ENCODE peak calls at places on chromosomes 1 and 21, in six cellular contexts. One of them, this sample, is unnamed.
A peak's percentile ranks its signal among the peaks of the same experiment; 100 is the strongest.

GRCh38 chr1:115159958-115160357 is 70.7 kb upstream of the TSPAN2 start:
- DNase-seq in heart right ventricle: no peak
- DNase-seq in GM13976: no peak
- DNase-seq in left ventricle myocardium inferior: no peak
- DNase-seq in neural progenitor cell: no peak
- DNase-seq in AG09319: no peak
- DNase-seq in this sample: no peak

GRCh38 chr1:237074371-237075117 is 32.6 kb downstream of the RYR2 start:
- DNase-seq in heart right ventricle: no peak
- DNase-seq in GM13976: no peak
- DNase-seq in left ventricle myocardium inferior: no peak
- DNase-seq in neural progenitor cell: no peak
- DNase-seq in AG09319: no peak
- DNase-seq in this sample: no peak

GRCh38 chr1:202018226-202018475 is 7.8 kb downstream of the ELF3 start:
- DNase-seq in heart right ventricle: no peak
- DNase-seq in GM13976: no peak
- DNase-seq in left ventricle myocardium inferior: no peak
- DNase-seq in neural progenitor cell: no peak
- DNase-seq in AG09319: no peak
- DNase-seq in this sample: no peak

GRCh38 chr1:6466023-6466422 is at the start of gene TNFRSF25:
- DNase-seq in heart right ventricle: no peak
- DNase-seq in GM13976: no peak
- DNase-seq in left ventricle myocardium inferior: no peak
- DNase-seq in neural progenitor cell: peak; percentile 45
- DNase-seq in AG09319: no peak
- DNase-seq in this sample: no peak

GRCh38 chr21:43600642-43601397 is 58.5 kb downstream of the HSF2BP start:
- DNase-seq in heart right ventricle: no peak
- DNase-seq in GM13976: no peak
- DNase-seq in left ventricle myocardium inferior: no peak
- DNase-seq in neural progenitor cell: no peak
- DNase-seq in AG09319: no peak
- DNase-seq in this sample: no peak

GRCh38 chr1:66119148-66119547 is 326.5 kb downstream of the PDE4B start:
- DNase-seq in heart right ventricle: no peak
- DNase-seq in GM13976: no peak
- DNase-seq in left ventricle myocardium inferior: no peak
- DNase-seq in neural progenitor cell: no peak
- DNase-seq in AG09319: no peak
- DNase-seq in this sample: no peak

GRCh38 chr21:27040738-27041137 is 73.8 kb upstream of the ADAMTS5 start:
- DNase-seq in heart right ventricle: no peak
- DNase-seq in GM13976: no peak
- DNase-seq in left ventricle myocardium inferior: no peak
- DNase-seq in neural progenitor cell: no peak
- DNase-seq in AG09319: no peak
- DNase-seq in this sample: no peak

GRCh38 chr1:24186993-24187790 is at the start of gene IFNLR1:
- DNase-seq in heart right ventricle: peak; percentile 47
- DNase-seq in GM13976: peak; percentile 96
- DNase-seq in left ventricle myocardium inferior: peak; percentile 50
- DNase-seq in neural progenitor cell: peak; percentile 82
- DNase-seq in AG09319: no peak
- DNase-seq in this sample: peak; percentile 63

GRCh38 chr1:228781161-228781771 is 46.0 kb downstream of the RHOU start:
- DNase-seq in heart right ventricle: no peak
- DNase-seq in GM13976: no peak
- DNase-seq in left ventricle myocardium inferior: peak; percentile 22
- DNase-seq in neural progenitor cell: peak; percentile 58
- DNase-seq in AG09319: no peak
- DNase-seq in this sample: peak; percentile 28

GRCh38 chr1:8027748-8028631 is 1.9 kb upstream of the ERRFI1 start:
- DNase-seq in heart right ventricle: no peak
- DNase-seq in GM13976: no peak
- DNase-seq in left ventricle myocardium inferior: no peak
- DNase-seq in neural progenitor cell: no peak
- DNase-seq in AG09319: peak; percentile 72
- DNase-seq in this sample: no peak

GRCh38 chr21:42233067-42233981 is 14.4 kb downstream of the ABCG1 start:
- DNase-seq in heart right ventricle: peak; percentile 76
- DNase-seq in GM13976: peak; percentile 73
- DNase-seq in left ventricle myocardium inferior: peak; percentile 84
- DNase-seq in neural progenitor cell: no peak
- DNase-seq in AG09319: no peak
- DNase-seq in this sample: no peak
- TF ChIP-seq CTCF in heart right ventricle: peak; percentile 32
- TF ChIP-seq CTCF in GM13976: peak; percentile 5
- TF ChIP-seq CTCF in left ventricle myocardium inferior: peak; percentile 53
- TF ChIP-seq CTCF in neural progenitor cell: peak; percentile 21
- TF ChIP-seq CTCF in AG09319: no peak
- TF ChIP-seq CTCF in this sample: no peak

GRCh38 chr1:160768295-160768657 is 27.7 kb upstream of the LY9 start:
- DNase-seq in heart right ventricle: peak; percentile 41
- DNase-seq in GM13976: peak; percentile 59
- DNase-seq in left ventricle myocardium inferior: peak; percentile 27
- DNase-seq in neural progenitor cell: peak; percentile 42
- DNase-seq in AG09319: no peak
- DNase-seq in this sample: no peak
- TF ChIP-seq CTCF in heart right ventricle: no peak
- TF ChIP-seq CTCF in GM13976: peak; percentile 90
- TF ChIP-seq CTCF in left ventricle myocardium inferior: peak; percentile 42
- TF ChIP-seq CTCF in neural progenitor cell: peak; percentile 60
- TF ChIP-seq CTCF in AG09319: no peak
- TF ChIP-seq CTCF in this sample: peak; percentile 22

GRCh38 chr1:107056426-107057196 is at the start of gene PRMT6:
- DNase-seq in heart right ventricle: peak; percentile 82
- DNase-seq in GM13976: peak; percentile 87
- DNase-seq in left ventricle myocardium inferior: peak; percentile 85
- DNase-seq in neural progenitor cell: peak; percentile 91
- DNase-seq in AG09319: no peak
- DNase-seq in this sample: peak; percentile 81
- TF ChIP-seq CTCF in heart right ventricle: no peak
- TF ChIP-seq CTCF in GM13976: peak; percentile 18
- TF ChIP-seq CTCF in left ventricle myocardium inferior: no peak
- TF ChIP-seq CTCF in neural progenitor cell: no peak
- TF ChIP-seq CTCF in AG09319: no peak
- TF ChIP-seq CTCF in this sample: no peak

DNA sequence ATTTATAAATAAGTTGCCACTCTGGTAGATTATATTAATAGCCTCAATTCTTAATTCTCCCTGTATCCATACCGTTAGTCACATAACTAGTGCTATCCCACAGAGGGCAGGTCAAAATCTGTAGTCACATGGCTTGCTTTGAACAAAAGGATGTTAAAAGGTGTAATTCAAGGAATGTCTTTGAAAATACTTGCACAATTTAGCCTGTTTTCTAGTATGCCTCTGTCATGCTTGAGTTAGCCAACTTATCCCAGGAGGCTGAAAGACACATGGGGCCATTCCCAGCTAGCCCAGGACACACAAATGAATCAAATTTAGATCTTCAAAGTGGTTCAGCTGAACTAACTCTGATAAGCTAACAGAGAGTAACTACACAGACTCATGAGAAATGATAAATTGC is 758.5 kb upstream of the NEGR1 start:
- DNase-seq in heart right ventricle: no peak
- DNase-seq in GM13976: no peak
- DNase-seq in left ventricle myocardium inferior: no peak
- DNase-seq in neural progenitor cell: peak; percentile 3
- DNase-seq in AG09319: no peak
- DNase-seq in this sample: no peak
- TF ChIP-seq CTCF in heart right ventricle: no peak
- TF ChIP-seq CTCF in GM13976: no peak
- TF ChIP-seq CTCF in left ventricle myocardium inferior: no peak
- TF ChIP-seq CTCF in neural progenitor cell: no peak
- TF ChIP-seq CTCF in AG09319: no peak
- TF ChIP-seq CTCF in this sample: no peak

GRCh38 chr1:76138217-76138616 is 63.7 kb downstream of the ST6GALNAC3 start:
- DNase-seq in heart right ventricle: no peak
- DNase-seq in GM13976: no peak
- DNase-seq in left ventricle myocardium inferior: no peak
- DNase-seq in neural progenitor cell: no peak
- DNase-seq in AG09319: no peak
- DNase-seq in this sample: no peak

GRCh38 chr1:76137746-76138145 is 63.2 kb downstream of the ST6GALNAC3 start:
- DNase-seq in heart right ventricle: no peak
- DNase-seq in GM13976: no peak
- DNase-seq in left ventricle myocardium inferior: no peak
- DNase-seq in neural progenitor cell: no peak
- DNase-seq in AG09319: no peak
- DNase-seq in this sample: no peak

GRCh38 chr1:76141898-76142297 is 67.4 kb downstream of the ST6GALNAC3 start:
- DNase-seq in heart right ventricle: no peak
- DNase-seq in GM13976: no peak
- DNase-seq in left ventricle myocardium inferior: no peak
- DNase-seq in neural progenitor cell: peak; percentile 55
- DNase-seq in AG09319: no peak
- DNase-seq in this sample: no peak

GRCh38 chr1:76142771-76143540 is 68.4 kb downstream of the ST6GALNAC3 start:
- DNase-seq in heart right ventricle: no peak
- DNase-seq in GM13976: no peak
- DNase-seq in left ventricle myocardium inferior: no peak
- DNase-seq in neural progenitor cell: no peak
- DNase-seq in AG09319: no peak
- DNase-seq in this sample: no peak

DNA sequence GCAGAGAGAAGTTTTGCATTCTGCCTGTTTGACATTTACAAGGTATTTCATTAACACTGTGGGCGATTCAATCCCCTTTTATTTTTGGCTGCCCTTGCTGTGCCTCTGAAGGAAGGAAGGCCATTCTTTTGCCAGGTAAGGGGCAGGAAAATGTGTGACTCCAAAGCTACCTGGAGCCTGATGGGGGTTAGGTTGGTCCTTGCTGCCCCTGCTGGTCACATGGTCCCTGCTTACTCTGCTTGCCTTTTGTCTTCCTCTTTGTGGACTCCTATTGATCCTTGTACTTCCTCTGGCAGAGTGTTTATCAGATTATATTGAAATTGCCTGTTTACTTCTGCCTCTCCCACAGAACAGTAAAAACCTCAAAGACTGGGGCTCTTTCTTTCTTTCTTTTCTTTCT is 65.7 kb downstream of the ST6GALNAC3 start:
- DNase-seq in heart right ventricle: no peak
- DNase-seq in GM13976: no peak
- DNase-seq in left ventricle myocardium inferior: no peak
- DNase-seq in neural progenitor cell: no peak
- DNase-seq in AG09319: no peak
- DNase-seq in this sample: no peak
- TF ChIP-seq CTCF in heart right ventricle: no peak
- TF ChIP-seq CTCF in GM13976: no peak
- TF ChIP-seq CTCF in left ventricle myocardium inferior: no peak
- TF ChIP-seq CTCF in neural progenitor cell: peak; percentile 23
- TF ChIP-seq CTCF in AG09319: no peak
- TF ChIP-seq CTCF in this sample: peak; percentile 12

This sample was measured in nephron progenitor cell.